ENCODE peak calls at places on chromosomes 16 and 17, in four cellular contexts. R is sigmoid colon, Q is ovary, G is fibroblast of lung. K is an unnamed sample. For H3K27me3, the result is how much of the 10 kb centered on the place peaks cover.

GRCh38 chr16:84687715-84688114 is 12.1 kb upstream of the USP10 start:
- DNase-seq in Q (no peak), G (peak), R (peak), K (no peak)

GRCh38 chr17:28551421-28552186 is 820 bp downstream of the UNC119 start:
- DNase-seq in G (peak), Q (no peak), R (no peak), K (no peak)

GRCh38 chr16:67396159-67396774 is 3.0 kb upstream of the TPPP3 start:
- DNase-seq in R (peak), G (peak), Q (peak), K (no peak)

GRCh38 chr17:71866095-71866494 is 254.7 kb upstream of the SOX9 start:
- DNase-seq in Q (no peak), R (no peak), G (no peak), K (no peak)

GRCh38 chr16:22353933-22354541 is 20.4 kb downstream of the CDR2 start:
- DNase-seq in Q (no peak), G (peak), R (no peak), K (no peak)

GRCh38 chr16:27817038-27817437 is 246.5 kb downstream of the GSG1L start:
- DNase-seq in R (peak), Q (no peak), G (no peak), K (no peak)

GRCh38 chr17:29386760-29387159 is 3.4 kb upstream of the TAOK1 start:
- DNase-seq in Q (no peak), G (no peak), R (no peak), K (no peak)

GRCh38 chr17:57114085-57114673 is 29.1 kb downstream of the AKAP1 start:
- DNase-seq in Q (peak), R (no peak), G (no peak), K (peak)

GRCh38 chr17:61468263-61468907 is 16.2 kb downstream of the TBX4 start:
- DNase-seq in G (peak), R (peak), Q (no peak), K (no peak)

GRCh38 chr17:44219636-44220210 is at the start of gene UBTF:
- DNase-seq in R (peak), Q (peak), G (peak), K (peak)

GRCh38 chr17:65463242-65463641 is 98.2 kb downstream of the AXIN2 start:
- DNase-seq in G (peak), R (no peak), Q (peak), K (no peak)

GRCh38 chr17:7834554-7834890 is 505 bp downstream of the KDM6B start:
- DNase-seq in G (no peak), Q (peak), R (peak), K (no peak)

GRCh38 chr17:17033466-17033865 is 8.8 kb upstream of the MPRIP start:
- DNase-seq in R (no peak), Q (no peak), G (peak), K (no peak)

GRCh38 chr17:39543669-39544068 is 64.1 kb downstream of the NEUROD2 start:
- DNase-seq in G (no peak), R (no peak), Q (no peak), K (no peak)

GRCh38 chr16:73610605-73611177 is 562.8 kb upstream of the ZFHX3 start:
- DNase-seq in G (no peak), R (no peak), Q (no peak), K (no peak)
- H3K27me3 ChIP-seq in G (under half), R (under half), Q (under half), K (under half)

GRCh38 chr17:79650283-79650682 is 39.4 kb upstream of the RBFOX3 start:
- DNase-seq in R (peak), Q (peak), G (no peak), K (no peak)
- H3K27me3 ChIP-seq in R (under half), Q (under half), G (under half), K (under half)

DNA sequence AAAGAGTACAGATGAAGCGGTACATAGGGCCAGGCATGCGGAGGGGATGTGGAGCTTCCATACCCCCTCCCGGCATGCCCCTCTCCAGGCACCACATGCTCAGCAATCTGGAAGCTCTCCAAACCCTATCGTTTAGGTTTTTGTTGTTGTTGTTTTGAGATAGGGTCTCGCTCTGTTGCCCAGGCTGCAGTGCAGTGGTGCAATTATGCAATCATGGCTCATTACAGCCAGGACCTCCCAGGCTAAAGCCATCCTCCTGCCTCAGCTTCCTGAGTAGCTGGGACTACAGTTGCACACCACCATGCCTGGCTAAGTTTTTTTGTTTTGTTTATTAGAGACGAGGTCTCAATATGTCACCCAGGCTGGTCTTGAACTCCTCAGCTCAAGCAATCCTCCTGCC is 50.8 kb downstream of the WWOX start:
- DNase-seq in G (no peak), R (no peak), Q (no peak), K (no peak)
- H3K27me3 ChIP-seq in G (under half), R (under half), Q (under half), K (under half)

GRCh38 chr17:62998665-62999393 is 32.8 kb downstream of the TANC2 start:
- DNase-seq in R (no peak), Q (no peak), G (peak), K (no peak)

GRCh38 chr17:63001689-63002394 is 35.8 kb downstream of the TANC2 start:
- DNase-seq in G (no peak), R (no peak), Q (no peak), K (no peak)

GRCh38 chr17:63002625-63003024 is 36.6 kb downstream of the TANC2 start:
- DNase-seq in G (no peak), Q (no peak), R (no peak), K (no peak)
- H3K27me3 ChIP-seq in G (under half), Q (under half), R (under half), K (under half)

DNA sequence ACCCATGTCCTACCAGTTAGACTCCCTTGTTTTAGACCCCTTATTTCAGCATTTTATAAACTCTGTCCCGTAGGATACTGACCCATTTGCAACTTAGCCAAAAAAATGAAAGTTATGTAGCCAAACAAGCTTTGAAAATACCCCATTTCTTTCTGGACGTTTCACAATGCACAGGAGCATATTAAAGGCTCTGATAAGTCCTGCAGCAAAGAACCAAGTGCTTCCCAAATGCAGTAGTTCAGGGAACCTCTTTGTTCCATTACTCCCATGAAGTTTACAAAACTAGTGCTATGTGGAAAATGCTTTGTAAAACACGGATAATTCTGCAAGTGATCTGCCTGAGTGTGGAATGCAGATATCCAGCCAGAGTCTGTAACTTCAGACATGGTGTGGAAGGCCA is 51.6 kb downstream of the IRF8 start:
- DNase-seq in Q (no peak), R (no peak), G (no peak), K (no peak)
- H3K27me3 ChIP-seq in Q (under half), R (under half), G (under half), K (under half)

K was measured in CD4-positive, alpha-beta T cell.